ENCODE peak calls at places on chromosomes 3 and 15, in nine cellular contexts. One of them, this sample, is unnamed.

GRCh38 chr3:122932251-122932967 is 95.2 kb downstream of the SEMA5B start:
- DNase-seq in left ventricle myocardium inferior: no peak
- DNase-seq in cardiac muscle cell: no peak
- DNase-seq in endothelial cell of umbilical vein: no peak
- DNase-seq in HL-60: no peak
- DNase-seq in heart right ventricle: no peak
- DNase-seq in thyroid gland: no peak
- DNase-seq in breast epithelium: no peak
- DNase-seq in dorsolateral prefrontal cortex: no peak
- DNase-seq in this sample: no peak

GRCh38 chr15:40582726-40583246 is 11.3 kb upstream of the KNL1 start:
- DNase-seq in left ventricle myocardium inferior: no peak
- DNase-seq in cardiac muscle cell: no peak
- DNase-seq in endothelial cell of umbilical vein: peak
- DNase-seq in HL-60: peak
- DNase-seq in heart right ventricle: no peak
- DNase-seq in thyroid gland: no peak
- DNase-seq in breast epithelium: peak
- DNase-seq in dorsolateral prefrontal cortex: no peak
- DNase-seq in this sample: no peak

GRCh38 chr3:159356606-159357005 is 554.8 kb downstream of the MFSD1 start:
- DNase-seq in left ventricle myocardium inferior: no peak
- DNase-seq in cardiac muscle cell: no peak
- DNase-seq in endothelial cell of umbilical vein: no peak
- DNase-seq in HL-60: no peak
- DNase-seq in heart right ventricle: no peak
- DNase-seq in thyroid gland: no peak
- DNase-seq in breast epithelium: no peak
- DNase-seq in dorsolateral prefrontal cortex: no peak
- DNase-seq in this sample: no peak

GRCh38 chr3:40340541-40341170 is 31.1 kb downstream of the EIF1B start:
- DNase-seq in left ventricle myocardium inferior: no peak
- DNase-seq in cardiac muscle cell: no peak
- DNase-seq in endothelial cell of umbilical vein: no peak
- DNase-seq in HL-60: no peak
- DNase-seq in heart right ventricle: no peak
- DNase-seq in thyroid gland: no peak
- DNase-seq in breast epithelium: no peak
- DNase-seq in dorsolateral prefrontal cortex: no peak
- DNase-seq in this sample: no peak

GRCh38 chr3:172089250-172089649 is 49.9 kb downstream of the FNDC3B start:
- DNase-seq in left ventricle myocardium inferior: no peak
- DNase-seq in cardiac muscle cell: no peak
- DNase-seq in endothelial cell of umbilical vein: no peak
- DNase-seq in HL-60: no peak
- DNase-seq in heart right ventricle: no peak
- DNase-seq in thyroid gland: no peak
- DNase-seq in breast epithelium: no peak
- DNase-seq in dorsolateral prefrontal cortex: no peak
- DNase-seq in this sample: no peak

GRCh38 chr3:63343674-63344073 is 65.6 kb downstream of the SYNPR start:
- DNase-seq in left ventricle myocardium inferior: peak
- DNase-seq in cardiac muscle cell: peak
- DNase-seq in endothelial cell of umbilical vein: peak
- DNase-seq in HL-60: peak
- DNase-seq in heart right ventricle: peak
- DNase-seq in thyroid gland: peak
- DNase-seq in breast epithelium: peak
- DNase-seq in dorsolateral prefrontal cortex: peak
- DNase-seq in this sample: no peak

GRCh38 chr15:68078365-68078764 is 24.2 kb downstream of the PIAS1 start:
- DNase-seq in left ventricle myocardium inferior: no peak
- DNase-seq in cardiac muscle cell: no peak
- DNase-seq in endothelial cell of umbilical vein: no peak
- DNase-seq in HL-60: no peak
- DNase-seq in heart right ventricle: no peak
- DNase-seq in thyroid gland: no peak
- DNase-seq in breast epithelium: no peak
- DNase-seq in dorsolateral prefrontal cortex: no peak
- DNase-seq in this sample: no peak

GRCh38 chr15:56715220-56715619 is 18.1 kb downstream of the ZNF280D start:
- DNase-seq in left ventricle myocardium inferior: no peak
- DNase-seq in cardiac muscle cell: no peak
- DNase-seq in endothelial cell of umbilical vein: no peak
- DNase-seq in HL-60: no peak
- DNase-seq in heart right ventricle: no peak
- DNase-seq in thyroid gland: no peak
- DNase-seq in breast epithelium: no peak
- DNase-seq in dorsolateral prefrontal cortex: no peak
- DNase-seq in this sample: no peak

GRCh38 chr3:172076212-172076611 is 36.8 kb downstream of the FNDC3B start:
- DNase-seq in left ventricle myocardium inferior: no peak
- DNase-seq in cardiac muscle cell: no peak
- DNase-seq in endothelial cell of umbilical vein: no peak
- DNase-seq in HL-60: no peak
- DNase-seq in heart right ventricle: no peak
- DNase-seq in thyroid gland: no peak
- DNase-seq in breast epithelium: no peak
- DNase-seq in dorsolateral prefrontal cortex: no peak
- DNase-seq in this sample: no peak

GRCh38 chr3:55523471-55523870 is 36.4 kb upstream of the WNT5A start:
- DNase-seq in left ventricle myocardium inferior: no peak
- DNase-seq in cardiac muscle cell: no peak
- DNase-seq in endothelial cell of umbilical vein: no peak
- DNase-seq in HL-60: no peak
- DNase-seq in heart right ventricle: no peak
- DNase-seq in thyroid gland: peak
- DNase-seq in breast epithelium: no peak
- DNase-seq in dorsolateral prefrontal cortex: no peak
- DNase-seq in this sample: no peak

GRCh38 chr15:89139613-89140499 is 51.6 kb downstream of the ABHD2 start:
- DNase-seq in left ventricle myocardium inferior: no peak
- DNase-seq in cardiac muscle cell: peak
- DNase-seq in endothelial cell of umbilical vein: no peak
- DNase-seq in HL-60: no peak
- DNase-seq in heart right ventricle: no peak
- DNase-seq in thyroid gland: peak
- DNase-seq in breast epithelium: no peak
- DNase-seq in dorsolateral prefrontal cortex: peak
- DNase-seq in this sample: no peak

DNA sequence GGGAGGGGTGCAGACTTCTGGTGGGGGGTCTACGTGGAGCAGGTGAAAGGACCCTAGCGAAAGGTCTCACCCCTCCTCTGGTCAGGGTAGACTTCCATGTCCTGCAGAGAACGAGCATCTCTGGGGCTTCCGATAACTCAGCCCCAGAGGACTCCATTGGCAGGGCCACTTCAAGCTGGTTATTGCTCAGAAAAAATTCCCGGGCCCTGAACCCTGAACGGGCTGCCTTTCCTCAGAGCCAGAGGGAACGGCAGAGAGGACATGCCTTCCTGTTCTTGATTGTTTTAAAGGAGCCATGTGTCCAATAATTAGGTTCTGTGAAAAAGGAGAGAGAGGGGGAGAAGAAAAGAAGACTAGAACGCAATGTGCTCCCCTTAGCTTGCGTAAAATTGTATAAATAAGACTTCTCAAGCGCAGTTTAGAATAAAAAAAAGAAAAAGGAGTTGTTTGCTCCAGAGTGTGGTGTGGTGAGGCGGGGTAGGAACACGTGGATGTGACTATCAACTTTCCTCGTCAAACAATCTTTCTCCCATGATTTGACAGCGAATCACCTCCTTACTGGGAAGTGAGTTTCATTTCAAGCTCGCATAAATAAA is 193.4 kb upstream of the UBE2E1 start:
- DNase-seq in left ventricle myocardium inferior: peak
- DNase-seq in cardiac muscle cell: peak
- DNase-seq in endothelial cell of umbilical vein: peak
- DNase-seq in HL-60: no peak
- DNase-seq in heart right ventricle: no peak
- DNase-seq in thyroid gland: no peak
- DNase-seq in breast epithelium: no peak
- DNase-seq in dorsolateral prefrontal cortex: no peak
- DNase-seq in this sample: no peak
- H3K27ac ChIP-seq in left ventricle myocardium inferior: peak
- H3K27ac ChIP-seq in cardiac muscle cell: peak
- H3K27ac ChIP-seq in endothelial cell of umbilical vein: peak
- H3K27ac ChIP-seq in HL-60: no peak
- H3K27ac ChIP-seq in heart right ventricle: peak
- H3K27ac ChIP-seq in thyroid gland: peak
- H3K27ac ChIP-seq in breast epithelium: no peak
- H3K27ac ChIP-seq in dorsolateral prefrontal cortex: no peak
- H3K27ac ChIP-seq in this sample: no peak

GRCh38 chr3:18423401-18424212 is 1.5 kb downstream of the SATB1 start:
- DNase-seq in left ventricle myocardium inferior: peak
- DNase-seq in cardiac muscle cell: peak
- DNase-seq in endothelial cell of umbilical vein: peak
- DNase-seq in HL-60: peak
- DNase-seq in heart right ventricle: peak
- DNase-seq in thyroid gland: peak
- DNase-seq in breast epithelium: no peak
- DNase-seq in dorsolateral prefrontal cortex: no peak
- DNase-seq in this sample: peak
- TF ChIP-seq CTCF in left ventricle myocardium inferior: no peak
- TF ChIP-seq CTCF in cardiac muscle cell: no peak
- TF ChIP-seq CTCF in endothelial cell of umbilical vein: no peak
- TF ChIP-seq CTCF in HL-60: no peak
- TF ChIP-seq CTCF in heart right ventricle: no peak
- TF ChIP-seq CTCF in thyroid gland: no peak
- TF ChIP-seq CTCF in breast epithelium: no peak
- TF ChIP-seq CTCF in dorsolateral prefrontal cortex: no peak
- TF ChIP-seq CTCF in this sample: no peak

DNA sequence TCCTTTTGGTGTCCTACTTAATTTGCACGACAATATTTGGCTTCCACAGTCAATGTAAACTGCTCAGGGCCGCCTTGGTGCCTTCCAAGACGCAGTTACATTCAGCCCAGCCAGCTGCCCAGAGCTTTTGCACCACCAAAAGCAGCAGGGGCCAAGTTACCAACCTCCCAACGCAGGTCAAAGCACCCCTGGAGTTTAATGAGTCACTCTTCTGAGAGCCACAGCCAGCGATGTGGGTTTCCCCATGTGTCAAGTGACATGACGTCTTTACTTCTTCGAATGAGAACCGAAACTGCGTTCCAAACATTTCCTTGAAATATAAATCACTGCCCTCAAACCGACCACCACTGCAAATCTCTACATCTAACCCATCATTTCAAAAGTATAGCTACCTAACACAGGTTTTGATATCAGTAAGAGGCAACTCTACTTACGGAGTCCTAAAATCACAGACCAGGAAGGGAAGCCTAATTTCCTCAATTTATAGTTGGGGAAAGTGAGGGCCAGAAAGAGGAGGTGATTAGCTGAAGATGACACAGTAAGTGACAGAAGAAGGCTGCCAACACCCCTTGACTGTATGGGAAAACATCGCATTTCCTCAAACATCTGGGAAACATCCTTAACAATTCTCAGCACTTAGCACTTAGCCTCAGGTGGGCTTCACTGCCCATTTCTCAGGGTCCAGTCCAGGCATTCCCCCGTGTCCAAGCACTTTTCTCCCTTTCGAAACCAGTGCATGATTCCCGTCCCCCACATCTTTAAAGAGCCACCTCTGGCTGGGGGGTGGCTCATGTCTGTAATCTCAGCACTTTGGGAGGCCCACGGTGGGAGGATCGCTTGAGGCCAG is 24.5 kb downstream of the MB21D2 start:
- DNase-seq in left ventricle myocardium inferior: no peak
- DNase-seq in cardiac muscle cell: no peak
- DNase-seq in endothelial cell of umbilical vein: peak
- DNase-seq in HL-60: peak
- DNase-seq in heart right ventricle: no peak
- DNase-seq in thyroid gland: no peak
- DNase-seq in breast epithelium: peak
- DNase-seq in dorsolateral prefrontal cortex: peak
- DNase-seq in this sample: no peak
- H3K27ac ChIP-seq in left ventricle myocardium inferior: peak
- H3K27ac ChIP-seq in cardiac muscle cell: no peak
- H3K27ac ChIP-seq in endothelial cell of umbilical vein: no peak
- H3K27ac ChIP-seq in HL-60: no peak
- H3K27ac ChIP-seq in heart right ventricle: peak
- H3K27ac ChIP-seq in thyroid gland: no peak
- H3K27ac ChIP-seq in breast epithelium: peak
- H3K27ac ChIP-seq in dorsolateral prefrontal cortex: no peak
- H3K27ac ChIP-seq in this sample: peak

GRCh38 chr15:92580521-92580920 is 75.1 kb downstream of the FAM174B start:
- DNase-seq in left ventricle myocardium inferior: no peak
- DNase-seq in cardiac muscle cell: no peak
- DNase-seq in endothelial cell of umbilical vein: no peak
- DNase-seq in HL-60: no peak
- DNase-seq in heart right ventricle: no peak
- DNase-seq in thyroid gland: no peak
- DNase-seq in breast epithelium: no peak
- DNase-seq in dorsolateral prefrontal cortex: no peak
- DNase-seq in this sample: no peak

GRCh38 chr15:92583311-92584034 is 72.1 kb downstream of the FAM174B start:
- DNase-seq in left ventricle myocardium inferior: no peak
- DNase-seq in cardiac muscle cell: no peak
- DNase-seq in endothelial cell of umbilical vein: no peak
- DNase-seq in HL-60: no peak
- DNase-seq in heart right ventricle: no peak
- DNase-seq in thyroid gland: no peak
- DNase-seq in breast epithelium: no peak
- DNase-seq in dorsolateral prefrontal cortex: no peak
- DNase-seq in this sample: no peak

GRCh38 chr15:92584105-92584504 is 71.5 kb downstream of the FAM174B start:
- DNase-seq in left ventricle myocardium inferior: no peak
- DNase-seq in cardiac muscle cell: no peak
- DNase-seq in endothelial cell of umbilical vein: no peak
- DNase-seq in HL-60: no peak
- DNase-seq in heart right ventricle: no peak
- DNase-seq in thyroid gland: no peak
- DNase-seq in breast epithelium: no peak
- DNase-seq in dorsolateral prefrontal cortex: no peak
- DNase-seq in this sample: peak

GRCh38 chr15:92580933-92581445 is 74.6 kb downstream of the FAM174B start:
- DNase-seq in left ventricle myocardium inferior: no peak
- DNase-seq in cardiac muscle cell: no peak
- DNase-seq in endothelial cell of umbilical vein: no peak
- DNase-seq in HL-60: no peak
- DNase-seq in heart right ventricle: no peak
- DNase-seq in thyroid gland: no peak
- DNase-seq in breast epithelium: no peak
- DNase-seq in dorsolateral prefrontal cortex: no peak
- DNase-seq in this sample: peak

GRCh38 chr15:92582206-92582605 is 73.4 kb downstream of the FAM174B start:
- DNase-seq in left ventricle myocardium inferior: no peak
- DNase-seq in cardiac muscle cell: no peak
- DNase-seq in endothelial cell of umbilical vein: no peak
- DNase-seq in HL-60: no peak
- DNase-seq in heart right ventricle: no peak
- DNase-seq in thyroid gland: no peak
- DNase-seq in breast epithelium: no peak
- DNase-seq in dorsolateral prefrontal cortex: no peak
- DNase-seq in this sample: no peak
- TF ChIP-seq CTCF in left ventricle myocardium inferior: no peak
- TF ChIP-seq CTCF in cardiac muscle cell: no peak
- TF ChIP-seq CTCF in endothelial cell of umbilical vein: no peak
- TF ChIP-seq CTCF in HL-60: no peak
- TF ChIP-seq CTCF in heart right ventricle: no peak
- TF ChIP-seq CTCF in thyroid gland: no peak
- TF ChIP-seq CTCF in breast epithelium: no peak
- TF ChIP-seq CTCF in dorsolateral prefrontal cortex: no peak
- TF ChIP-seq CTCF in this sample: no peak

This sample was measured in left lung.